ENCODE peak calls at places on chromosome 22, in six cellular contexts. P is K562, Q is stomach, O is HCT116, W is sigmoid colon, T is upper lobe of left lung. A is an unnamed sample. For H3K4me1, the result is how much of the 10 kb centered on the place peaks cover.

GRCh38 chr22:30261134-30261533 is 5.5 kb downstream of the OSM start:
- DNase-seq in P (no peak), O (no peak), W (no peak), Q (no peak), T (peak), A (no peak)

GRCh38 chr22:29143848-29144785 is 61.6 kb upstream of the EMID1 start:
- DNase-seq in W (peak), O (no peak), Q (peak), T (no peak), P (no peak), A (no peak)

GRCh38 chr22:29780781-29781676 is 13.9 kb downstream of the UQCR10 start:
- DNase-seq in Q (no peak), O (no peak), T (no peak), P (peak), W (no peak), A (no peak)

GRCh38 chr22:46272196-46272595 is 4.4 kb downstream of the TTC38 start:
- DNase-seq in T (no peak), P (no peak), O (no peak), W (no peak), Q (no peak), A (no peak)

GRCh38 chr22:38792833-38793232 is 1.1 kb downstream of the DNAL4 start:
- DNase-seq in O (no peak), W (peak), P (peak), Q (no peak), T (no peak), A (no peak)

GRCh38 chr22:38122616-38123015 is 12.1 kb upstream of the BAIAP2L2 start:
- DNase-seq in P (no peak), O (no peak), Q (no peak), W (no peak), T (no peak), A (no peak)

GRCh38 chr22:30985561-30986208 is 16.6 kb downstream of the TUG1 start:
- DNase-seq in T (no peak), O (no peak), Q (no peak), W (no peak), P (no peak), A (no peak)

GRCh38 chr22:42621505-42622002 is 6.9 kb upstream of the POLDIP3 start:
- DNase-seq in P (peak), W (no peak), T (peak), Q (peak), O (peak), A (no peak)

GRCh38 chr22:16959345-16959930 is 48.6 kb downstream of the GAB4 start:
- DNase-seq in W (no peak), P (no peak), O (no peak), T (no peak), Q (no peak), A (no peak)

GRCh38 chr22:38681784-38682335 is at the start of gene TOMM22:
- DNase-seq in O (peak), W (peak), P (peak), Q (peak), T (peak), A (peak)

GRCh38 chr22:50737728-50738648 is at the start of gene ACR:
- DNase-seq in O (no peak), T (peak), Q (peak), P (no peak), W (no peak), A (peak)

GRCh38 chr22:25726241-25726640 is 15.7 kb upstream of the MYO18B start:
- DNase-seq in Q (no peak), P (peak), O (no peak), W (no peak), T (no peak), A (no peak)

DNA sequence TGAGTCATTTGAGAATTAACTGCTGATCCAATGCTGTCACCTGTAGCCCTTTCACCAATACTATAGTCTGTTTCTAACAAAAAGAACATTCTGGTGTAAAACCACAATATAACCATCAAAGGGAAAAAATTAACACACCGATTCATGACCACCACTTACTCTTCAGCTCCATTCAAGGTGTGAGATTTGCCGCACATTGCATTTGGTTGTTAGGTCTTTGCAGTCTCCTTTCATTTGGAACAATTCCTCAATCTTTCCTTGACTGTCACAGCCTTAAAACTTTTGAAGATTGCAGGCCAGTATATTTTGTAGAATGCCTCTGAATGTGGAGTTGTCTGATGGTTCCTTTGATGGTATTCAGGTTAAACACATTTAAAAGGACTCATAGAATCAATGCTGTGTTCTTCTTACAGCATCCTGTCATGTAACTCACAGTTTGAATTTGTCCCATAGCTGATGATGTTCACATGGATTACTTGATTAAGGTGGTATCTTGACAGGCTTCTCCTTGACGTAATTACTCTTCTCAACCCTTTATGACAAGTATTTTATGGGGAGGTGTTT is 63.6 kb downstream of the TNRC6B start:
- DNase-seq in P (no peak), T (no peak), Q (no peak), O (no peak), W (no peak), A (no peak)
- H3K4me1 ChIP-seq in P (under half), T (under half), Q (half or more), O (under half), W (under half), A (under half)

GRCh38 chr22:20859615-20860014 is 808 bp downstream of the SNAP29 start:
- DNase-seq in P (peak), O (no peak), Q (no peak), T (no peak), W (no peak), A (no peak)

GRCh38 chr22:20857247-20857643 is 1.4 kb downstream of the PI4KA start:
- DNase-seq in P (peak), T (no peak), Q (no peak), O (no peak), W (no peak), A (no peak)

GRCh38 chr22:20862540-20862939 is 3.7 kb downstream of the SNAP29 start:
- DNase-seq in P (no peak), O (no peak), Q (no peak), W (no peak), T (no peak), A (no peak)

GRCh38 chr22:20857838-20858614 is 585 bp downstream of the PI4KA start:
- DNase-seq in T (peak), Q (peak), W (peak), O (peak), P (peak), A (peak)

GRCh38 chr22:20858615-20859416 is at the start of the genes PI4KA and SNAP29:
- DNase-seq in O (peak), Q (peak), W (peak), P (peak), T (peak), A (peak)
- TF ChIP-seq POLR2A in O (peak), Q (no peak), W (peak), P (no peak), T (peak), A (no peak)

DNA sequence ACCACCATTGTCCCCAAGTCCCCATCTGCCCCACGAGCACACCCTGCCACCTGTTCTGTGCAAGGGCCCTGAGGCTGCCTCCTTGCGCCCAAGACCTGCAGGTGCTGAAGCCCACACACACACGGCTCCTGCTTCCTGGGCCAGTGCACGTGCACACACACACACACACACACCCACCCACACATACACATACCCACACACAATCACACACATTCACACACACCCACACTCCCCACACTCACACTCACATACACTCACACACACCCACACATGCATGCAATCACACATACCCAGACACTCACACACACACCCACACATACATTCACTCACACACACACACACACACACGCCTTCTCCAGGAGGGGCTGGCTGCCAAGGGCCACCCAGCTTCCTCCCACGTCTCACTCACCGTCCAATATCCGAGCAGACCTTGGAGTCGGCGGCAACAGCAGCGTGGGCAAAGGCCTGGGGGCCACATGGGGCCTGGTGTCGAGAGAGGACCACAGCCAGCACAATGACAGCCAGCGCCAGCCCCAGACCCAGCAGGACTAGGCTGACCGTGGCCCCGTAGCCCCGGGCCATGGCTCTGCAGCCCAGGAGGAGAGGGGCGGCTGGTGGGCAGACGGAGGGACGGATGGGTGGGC is 616 bp downstream of the GGT5 start:
- DNase-seq in O (no peak), T (no peak), W (no peak), Q (no peak), P (no peak), A (no peak)
- TF ChIP-seq POLR2AphosphoS5 in O (no peak), T (peak), W (no peak), Q (no peak), P (no peak), A (no peak)

GRCh38 chr22:37062657-37063381 is 11.3 kb downstream of the KCTD17 start:
- DNase-seq in T (no peak), O (no peak), Q (no peak), P (no peak), W (no peak), A (no peak)
- H3K4me1 ChIP-seq in T (under half), O (under half), Q (under half), P (under half), W (under half), A (under half)

GRCh38 chr22:44870021-44870420 is 117.6 kb downstream of the ARHGAP8 start:
- DNase-seq in P (peak), T (no peak), W (no peak), Q (no peak), O (peak), A (no peak)
- TF ChIP-seq POLR2A in P (no peak), T (no peak), W (no peak), Q (no peak), O (no peak), A (no peak)

GRCh38 chr22:19543970-19544708 is 19.9 kb upstream of the CLDN5 start:
- DNase-seq in P (no peak), O (no peak), T (peak), W (no peak), Q (peak), A (no peak)
- TF ChIP-seq POLR2AphosphoS5 in P (no peak), O (no peak), T (peak), W (no peak), Q (no peak), A (no peak)

GRCh38 chr22:23223566-23224317 is 43.4 kb downstream of the BCR start:
- DNase-seq in T (peak), W (no peak), P (peak), O (no peak), Q (no peak), A (no peak)

GRCh38 chr22:23222875-23223565 is 42.7 kb downstream of the BCR start:
- DNase-seq in Q (no peak), O (no peak), W (no peak), T (no peak), P (no peak), A (no peak)

GRCh38 chr22:23221351-23221804 is 41.1 kb downstream of the BCR start:
- DNase-seq in Q (no peak), T (no peak), O (no peak), P (no peak), W (no peak), A (no peak)

GRCh38 chr22:23220485-23221350 is 40.4 kb downstream of the BCR start:
- DNase-seq in P (no peak), W (no peak), Q (no peak), T (peak), O (no peak), A (no peak)

GRCh38 chr22:23222033-23222840 is 41.9 kb downstream of the BCR start:
- DNase-seq in P (no peak), O (no peak), W (no peak), T (no peak), Q (no peak), A (no peak)
- H3K4me1 ChIP-seq in P (half or more), O (under half), W (under half), T (half or more), Q (half or more), A (under half)

DNA sequence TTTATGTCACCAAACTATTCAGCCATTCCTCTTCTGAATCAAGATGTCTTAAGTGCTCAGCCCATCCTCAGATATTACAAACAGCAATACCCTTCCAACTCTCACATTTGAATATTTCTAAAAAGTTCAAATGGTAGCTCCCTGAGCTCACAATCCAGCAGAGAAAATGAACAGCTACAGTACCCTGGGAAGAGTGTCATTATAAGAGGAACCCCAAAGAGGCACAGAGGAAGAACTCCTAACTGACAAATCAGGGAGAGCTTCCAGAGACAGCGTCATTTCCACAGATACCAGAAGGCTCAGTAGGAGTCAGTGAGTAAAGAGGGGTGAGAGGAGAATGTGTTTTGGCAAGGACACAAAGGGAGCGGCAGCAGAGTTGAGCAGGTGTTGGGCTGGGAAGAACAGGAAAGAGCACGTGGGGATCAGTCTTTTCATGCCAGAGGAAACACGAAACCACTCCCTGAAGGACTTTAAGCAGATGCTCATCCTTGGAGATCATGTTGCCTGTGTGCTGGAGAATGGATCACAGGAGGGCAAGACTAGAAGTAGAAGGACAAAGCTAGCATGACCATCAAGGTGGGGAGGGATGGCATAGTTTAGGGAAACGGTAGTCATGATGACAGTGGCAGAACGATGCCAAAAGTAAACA is 4.3 kb downstream of the CLTCL1 start:
- DNase-seq in Q (no peak), O (no peak), W (no peak), P (no peak), T (no peak), A (no peak)
- TF ChIP-seq POLR2A in Q (no peak), O (no peak), W (no peak), P (no peak), T (no peak), A (no peak)

A was measured in breast epithelium.